ENCODE peak calls at places on chromosome 17, in four cellular contexts. One of them, this sample, is unnamed.

GRCh38 chr17:78957076-78957475 is 22.6 kb downstream of the LGALS3BP start:
- DNase-seq in HL-60: no peak
- DNase-seq in K562: no peak
- DNase-seq in GM12891: no peak
- DNase-seq in this sample: no peak

GRCh38 chr17:64024215-64024654 is 3.8 kb upstream of the ICAM2 start:
- DNase-seq in HL-60: no peak
- DNase-seq in K562: peak; percentile 94
- DNase-seq in GM12891: no peak
- DNase-seq in this sample: no peak

GRCh38 chr17:15896277-15896676 is 48.7 kb upstream of the ADORA2B start:
- DNase-seq in HL-60: no peak
- DNase-seq in K562: no peak
- DNase-seq in GM12891: no peak
- DNase-seq in this sample: no peak

GRCh38 chr17:44916059-44916780 is 920 bp upstream of the GFAP start:
- DNase-seq in HL-60: peak; percentile 48
- DNase-seq in K562: no peak
- DNase-seq in GM12891: no peak
- DNase-seq in this sample: no peak

GRCh38 chr17:81727324-81728031 is 15.4 kb downstream of the SLC25A10 start:
- DNase-seq in HL-60: no peak
- DNase-seq in K562: no peak
- DNase-seq in GM12891: no peak
- DNase-seq in this sample: no peak

GRCh38 chr17:47276868-47277267 is 23.2 kb downstream of the ITGB3 start:
- DNase-seq in HL-60: no peak
- DNase-seq in K562: peak; percentile 26
- DNase-seq in GM12891: no peak
- DNase-seq in this sample: no peak

GRCh38 chr17:77317091-77317519 is 176.3 kb downstream of the SEC14L1 start:
- DNase-seq in HL-60: no peak
- DNase-seq in K562: no peak
- DNase-seq in GM12891: no peak
- DNase-seq in this sample: no peak

GRCh38 chr17:82795615-82796014 is 43.8 kb downstream of the TBCD start:
- DNase-seq in HL-60: no peak
- DNase-seq in K562: no peak
- DNase-seq in GM12891: no peak
- DNase-seq in this sample: no peak

GRCh38 chr17:82836823-82837357 is 2.9 kb downstream of the ZNF750 start:
- DNase-seq in HL-60: no peak
- DNase-seq in K562: no peak
- DNase-seq in GM12891: no peak
- DNase-seq in this sample: no peak

GRCh38 chr17:38868095-38868967 is 1.5 kb upstream of the LASP1 start:
- DNase-seq in HL-60: no peak
- DNase-seq in K562: peak; percentile 70
- DNase-seq in GM12891: no peak
- DNase-seq in this sample: peak; percentile 51

GRCh38 chr17:1156864-1157263 is 22.9 kb downstream of the ABR start:
- DNase-seq in HL-60: no peak
- DNase-seq in K562: no peak
- DNase-seq in GM12891: no peak
- DNase-seq in this sample: no peak

GRCh38 chr17:79802039-79802735 is 5.3 kb upstream of the CBX8 start:
- DNase-seq in HL-60: no peak
- DNase-seq in K562: no peak
- DNase-seq in GM12891: no peak
- DNase-seq in this sample: no peak

GRCh38 chr17:74211141-74211928 is 2.0 kb upstream of the TTYH2 start:
- DNase-seq in HL-60: no peak
- DNase-seq in K562: peak; percentile 46
- DNase-seq in GM12891: no peak
- DNase-seq in this sample: no peak

GRCh38 chr17:10226930-10227695 is 28.7 kb upstream of the GAS7 start:
- DNase-seq in HL-60: no peak
- DNase-seq in K562: peak; percentile 34
- DNase-seq in GM12891: peak; percentile 68
- DNase-seq in this sample: no peak

GRCh38 chr17:18228176-18228682 is 2.8 kb downstream of the LLGL1 start:
- DNase-seq in HL-60: no peak
- DNase-seq in K562: no peak
- DNase-seq in GM12891: no peak
- DNase-seq in this sample: no peak

GRCh38 chr17:18227635-18228034 is 2.2 kb downstream of the LLGL1 start:
- DNase-seq in HL-60: no peak
- DNase-seq in K562: no peak
- DNase-seq in GM12891: no peak
- DNase-seq in this sample: no peak

GRCh38 chr17:18225562-18226283 is at the start of gene LLGL1:
- DNase-seq in HL-60: no peak
- DNase-seq in K562: peak; percentile 32
- DNase-seq in GM12891: no peak
- DNase-seq in this sample: no peak

GRCh38 chr17:18225121-18225561 is 294 bp upstream of the LLGL1 start:
- DNase-seq in HL-60: peak; percentile 63
- DNase-seq in K562: peak; percentile 95
- DNase-seq in GM12891: peak; percentile 100
- DNase-seq in this sample: peak; percentile 34

DNA sequence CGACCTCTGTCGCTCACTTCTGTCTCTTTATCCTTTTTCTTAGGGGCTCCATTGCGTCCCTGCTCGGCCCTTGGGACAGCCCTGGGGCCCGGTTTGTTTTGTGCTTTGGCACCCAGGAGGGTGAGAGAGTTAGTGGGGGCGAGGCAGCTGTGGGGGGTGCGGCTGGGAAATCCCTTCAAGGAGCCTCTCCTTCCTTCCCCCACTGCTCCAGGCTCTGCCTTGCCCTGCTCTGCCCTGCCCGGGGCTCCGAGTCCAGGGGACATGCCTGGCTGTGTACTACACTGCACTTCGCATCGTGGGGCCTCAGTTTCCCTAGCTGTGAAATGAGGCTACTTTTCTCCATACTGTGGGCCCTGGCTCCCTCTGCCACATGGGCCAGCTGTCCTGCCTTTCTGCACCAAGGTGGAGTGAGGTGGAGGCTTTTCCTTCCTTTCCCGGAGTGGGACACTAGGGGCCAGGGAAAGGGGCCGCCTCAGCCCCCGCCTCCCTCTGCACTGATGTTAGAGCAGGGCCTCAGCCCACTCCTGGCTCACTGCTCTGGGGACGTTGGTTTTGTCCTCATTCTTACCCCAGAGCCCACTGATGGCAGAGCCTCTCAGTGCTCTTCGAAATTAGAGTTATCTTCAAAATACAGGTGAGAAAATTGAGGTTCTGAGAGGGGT is 980 bp downstream of the LLGL1 start:
- DNase-seq in HL-60: no peak
- DNase-seq in K562: no peak
- DNase-seq in GM12891: no peak
- DNase-seq in this sample: no peak
- TF ChIP-seq SPI1 in HL-60: no peak
- TF ChIP-seq SPI1 in K562: no peak
- TF ChIP-seq SPI1 in GM12891: no peak
- TF ChIP-seq SPI1 in this sample: no peak

DNA sequence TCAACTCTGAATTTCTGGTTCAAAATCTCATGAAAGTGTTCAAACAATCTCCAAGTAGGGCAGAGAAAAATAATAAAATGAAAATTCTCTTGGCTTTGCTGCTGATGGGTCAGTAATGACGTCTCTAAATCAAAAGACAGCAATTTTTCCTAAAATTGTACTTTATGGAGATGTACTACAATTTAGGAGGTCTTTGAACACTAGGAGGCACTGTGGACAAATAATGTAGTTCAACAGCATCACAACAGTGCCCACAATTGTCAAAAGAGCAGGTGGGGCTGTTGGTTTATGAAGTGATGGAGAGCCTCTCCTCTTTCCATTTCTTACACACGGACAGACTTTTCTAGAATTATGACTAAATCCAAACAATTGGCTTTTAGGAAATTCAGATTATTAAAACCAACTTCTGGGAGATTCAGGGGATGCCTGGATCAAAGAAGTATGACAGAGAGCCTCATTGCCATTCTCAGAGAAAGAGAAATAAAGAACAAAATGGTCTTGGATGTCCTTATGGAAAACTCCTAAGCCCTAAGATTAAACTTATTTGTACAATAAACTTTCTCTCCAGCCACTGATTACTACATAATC is 23.8 kb downstream of the EZH1 start:
- DNase-seq in HL-60: peak; percentile 24
- DNase-seq in K562: peak; percentile 81
- DNase-seq in GM12891: no peak
- DNase-seq in this sample: no peak
- TF ChIP-seq SPI1 in HL-60: no peak
- TF ChIP-seq SPI1 in K562: no peak
- TF ChIP-seq SPI1 in GM12891: no peak
- TF ChIP-seq SPI1 in this sample: no peak

GRCh38 chr17:7932949-7933348 is 943 bp downstream of the CNTROB start:
- DNase-seq in HL-60: peak; percentile 33
- DNase-seq in K562: peak; percentile 83
- DNase-seq in GM12891: no peak
- DNase-seq in this sample: no peak
- TF ChIP-seq SPI1 in HL-60: no peak
- TF ChIP-seq SPI1 in K562: no peak
- TF ChIP-seq SPI1 in GM12891: no peak
- TF ChIP-seq SPI1 in this sample: no peak

GRCh38 chr17:67867591-67867990 is 42.3 kb downstream of the BPTF start:
- DNase-seq in HL-60: no peak
- DNase-seq in K562: no peak
- DNase-seq in GM12891: no peak
- DNase-seq in this sample: no peak
- TF ChIP-seq SPI1 in HL-60: no peak
- TF ChIP-seq SPI1 in K562: no peak
- TF ChIP-seq SPI1 in GM12891: no peak
- TF ChIP-seq SPI1 in this sample: no peak

DNA sequence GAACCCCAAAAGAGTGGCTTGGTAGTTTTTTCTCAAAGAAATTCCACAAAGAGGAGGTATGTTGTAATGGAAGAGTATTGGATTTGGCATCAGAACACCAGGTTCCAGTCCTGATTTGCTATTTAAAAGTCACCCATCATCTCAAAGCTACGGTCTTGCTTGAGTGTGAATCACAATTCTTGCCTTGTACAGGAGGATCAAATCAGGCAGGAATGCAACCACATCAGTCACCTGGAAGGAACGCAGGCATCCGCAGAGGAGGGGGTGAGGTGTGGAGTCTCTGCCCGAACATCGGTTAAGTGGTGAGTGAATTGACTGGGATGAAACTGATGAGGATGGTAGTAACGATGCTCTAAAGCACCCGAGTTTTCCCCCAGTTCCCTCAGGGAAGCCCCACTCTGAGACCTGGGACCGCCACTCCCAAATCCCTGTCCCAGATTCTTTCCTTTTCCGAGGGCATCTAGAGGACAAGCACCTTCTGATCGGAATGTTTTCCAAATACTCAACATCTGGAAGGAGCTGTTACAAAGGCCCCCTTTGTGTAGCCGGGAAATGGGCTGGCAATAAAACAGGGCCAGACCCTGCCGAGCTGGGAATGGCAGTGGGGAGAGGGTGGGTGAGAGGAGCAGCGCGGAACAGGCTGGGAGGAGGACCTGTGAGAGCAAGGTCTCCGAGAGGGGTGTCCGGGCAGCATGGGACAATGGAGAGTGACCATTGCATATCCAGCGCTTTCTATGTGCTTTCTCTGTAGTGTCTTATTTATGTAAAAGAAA is 469.6 kb downstream of the SLC39A11 start:
- DNase-seq in HL-60: no peak
- DNase-seq in K562: no peak
- DNase-seq in GM12891: no peak
- DNase-seq in this sample: no peak
- TF ChIP-seq SPI1 in HL-60: no peak
- TF ChIP-seq SPI1 in K562: no peak
- TF ChIP-seq SPI1 in GM12891: no peak
- TF ChIP-seq SPI1 in this sample: no peak

GRCh38 chr17:56987283-56987834 is 9.4 kb downstream of the SCPEP1 start:
- DNase-seq in HL-60: no peak
- DNase-seq in K562: no peak
- DNase-seq in GM12891: no peak
- DNase-seq in this sample: no peak

GRCh38 chr17:56985371-56986162 is 7.6 kb downstream of the SCPEP1 start:
- DNase-seq in HL-60: peak; percentile 69
- DNase-seq in K562: peak; percentile 86
- DNase-seq in GM12891: no peak
- DNase-seq in this sample: no peak

GRCh38 chr17:56979091-56979480 is 1.2 kb downstream of the SCPEP1 start:
- DNase-seq in HL-60: no peak
- DNase-seq in K562: peak; percentile 27
- DNase-seq in GM12891: no peak
- DNase-seq in this sample: no peak

GRCh38 chr17:56982312-56982711 is 4.4 kb downstream of the SCPEP1 start:
- DNase-seq in HL-60: no peak
- DNase-seq in K562: peak; percentile 66
- DNase-seq in GM12891: no peak
- DNase-seq in this sample: no peak

GRCh38 chr17:56983380-56983779 is 5.4 kb downstream of the SCPEP1 start:
- DNase-seq in HL-60: peak; percentile 51
- DNase-seq in K562: no peak
- DNase-seq in GM12891: no peak
- DNase-seq in this sample: no peak
- TF ChIP-seq SPI1 in HL-60: peak; percentile 84
- TF ChIP-seq SPI1 in K562: no peak
- TF ChIP-seq SPI1 in GM12891: no peak
- TF ChIP-seq SPI1 in this sample: no peak

GRCh38 chr17:36980281-36980761 is 31.6 kb downstream of the AATF start:
- DNase-seq in HL-60: no peak
- DNase-seq in K562: peak; percentile 4
- DNase-seq in GM12891: no peak
- DNase-seq in this sample: no peak
- TF ChIP-seq SPI1 in HL-60: no peak
- TF ChIP-seq SPI1 in K562: no peak
- TF ChIP-seq SPI1 in GM12891: no peak
- TF ChIP-seq SPI1 in this sample: no peak

GRCh38 chr17:40817103-40817682 is 5.2 kb downstream of the KRT10 start:
- DNase-seq in HL-60: no peak
- DNase-seq in K562: no peak
- DNase-seq in GM12891: no peak
- DNase-seq in this sample: no peak

GRCh38 chr17:40816569-40816968 is 5.8 kb downstream of the KRT10 start:
- DNase-seq in HL-60: no peak
- DNase-seq in K562: peak; percentile 69
- DNase-seq in GM12891: no peak
- DNase-seq in this sample: no peak

GRCh38 chr17:40813804-40814203 is 8.6 kb downstream of the KRT10 start:
- DNase-seq in HL-60: no peak
- DNase-seq in K562: no peak
- DNase-seq in GM12891: no peak
- DNase-seq in this sample: no peak

GRCh38 chr17:40812639-40813038 is 9.8 kb downstream of the KRT10 start:
- DNase-seq in HL-60: no peak
- DNase-seq in K562: no peak
- DNase-seq in GM12891: no peak
- DNase-seq in this sample: no peak

GRCh38 chr17:40815381-40815780 is 7.0 kb downstream of the KRT10 start:
- DNase-seq in HL-60: no peak
- DNase-seq in K562: no peak
- DNase-seq in GM12891: no peak
- DNase-seq in this sample: no peak
- TF ChIP-seq SPI1 in HL-60: no peak
- TF ChIP-seq SPI1 in K562: no peak
- TF ChIP-seq SPI1 in GM12891: no peak
- TF ChIP-seq SPI1 in this sample: no peak